ENCODE peak calls at places on chromosomes 2 and 18, in six cellular contexts. U is sigmoid colon, Q is prostate gland, V is GM13977, L is AG04449, D is tibial nerve. W is an unnamed sample.

GRCh38 chr18:79626905-79627749 is 52.5 kb upstream of the CTDP1 start:
- DNase-seq in Q (no peak), L (no peak), U (peak; percentile 53), V (no peak), D (no peak), W (no peak)

GRCh38 chr2:111066062-111066593 is 54.6 kb upstream of the BCL2L11 start:
- DNase-seq in Q (no peak), V (no peak), U (no peak), L (no peak), D (no peak), W (no peak)

GRCh38 chr2:25279091-25279651 is 62.6 kb downstream of the DNMT3A start:
- DNase-seq in U (peak; percentile 89), D (peak; percentile 61), Q (peak; percentile 82), V (peak; percentile 87), L (no peak), W (no peak)

GRCh38 chr2:199404841-199405240 is 52.9 kb downstream of the SATB2 start:
- DNase-seq in V (no peak), L (peak; percentile 33), D (no peak), U (no peak), Q (no peak), W (no peak)

GRCh38 chr18:79166702-79167101 is 97.5 kb downstream of the ATP9B start:
- DNase-seq in L (no peak), V (no peak), Q (no peak), U (no peak), D (no peak), W (no peak)

GRCh38 chr2:239396881-239397681 is 3.7 kb downstream of the HDAC4 start:
- DNase-seq in V (no peak), U (peak; percentile 95), D (no peak), Q (peak; percentile 94), L (no peak), W (no peak)

GRCh38 chr2:240818543-240819403 is 1.2 kb downstream of the KIF1A start:
- DNase-seq in L (no peak), U (no peak), Q (no peak), D (no peak), V (no peak), W (no peak)

GRCh38 chr2:108222261-108222660 is 17.5 kb upstream of the SULT1C3 start:
- DNase-seq in D (no peak), L (no peak), U (no peak), Q (no peak), V (no peak), W (no peak)

GRCh38 chr2:199458017-199458805 is 472 bp upstream of the SATB2 start:
- DNase-seq in U (peak; percentile 69), Q (no peak), V (peak; percentile 56), L (no peak), D (no peak), W (no peak)

DNA sequence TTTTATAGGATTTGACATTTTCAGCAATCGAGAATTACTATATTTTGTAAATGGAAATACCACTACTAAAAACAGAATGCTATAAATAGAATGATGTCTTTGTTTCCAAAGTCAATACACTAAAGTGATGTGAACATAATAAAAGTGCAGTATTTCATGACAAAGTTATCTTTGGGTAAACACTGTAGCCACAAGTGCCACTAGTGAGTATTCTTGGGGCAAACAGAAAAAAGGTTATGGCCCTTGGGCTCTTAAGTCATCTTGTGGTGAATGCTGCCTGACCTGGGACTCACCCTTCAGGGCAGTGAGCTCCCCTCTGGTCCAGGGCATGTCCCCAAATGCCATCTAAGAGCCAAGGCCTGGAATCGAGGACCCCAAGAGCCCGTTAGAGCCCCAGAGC is 99.2 kb upstream of the KYNU start:
- DNase-seq in L (no peak), U (no peak), D (no peak), Q (no peak), V (no peak), W (no peak)
- TF ChIP-seq CTCF in L (no peak), U (no peak), D (no peak), Q (no peak), V (no peak), W (no peak)

DNA sequence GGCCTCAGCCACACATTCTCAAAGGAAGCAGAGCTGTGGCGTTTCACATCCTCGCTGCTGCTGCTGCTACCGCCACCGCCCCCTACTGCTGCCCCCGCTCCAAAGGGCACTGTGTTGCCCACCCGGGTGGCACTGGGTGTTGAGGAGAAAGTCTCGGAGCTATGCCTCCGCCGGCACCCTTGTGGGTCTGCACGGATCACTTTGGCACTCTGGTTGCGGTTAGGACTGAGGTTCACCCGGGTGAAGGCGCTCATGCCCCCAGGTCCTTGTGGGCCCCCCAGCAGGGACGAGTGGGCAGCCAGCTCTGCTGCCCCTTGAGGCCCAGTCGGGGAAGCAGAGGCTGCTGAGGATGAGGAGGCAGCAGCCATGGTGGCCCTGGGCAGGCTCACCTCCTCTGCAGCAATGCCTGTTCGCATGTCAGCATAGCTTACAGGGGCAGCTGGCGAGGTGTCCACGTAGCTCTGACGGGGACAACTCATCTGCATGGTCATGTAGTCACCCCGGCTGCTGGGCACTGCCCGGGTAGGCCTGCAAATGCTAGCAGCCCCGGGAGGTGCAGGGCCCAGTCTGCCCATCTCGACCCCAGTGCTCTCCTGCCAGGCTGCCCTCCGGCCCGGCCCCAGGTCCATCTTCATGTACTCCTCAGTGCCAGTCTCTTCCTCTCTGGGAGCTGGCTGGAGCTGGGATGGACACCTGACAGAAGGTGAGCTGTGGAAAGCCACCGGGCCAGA is 4.2 kb downstream of the IRS1 start:
- DNase-seq in L (no peak), U (peak; percentile 77), Q (peak; percentile 35), V (no peak), D (no peak), W (no peak)
- TF ChIP-seq CTCF in L (peak; percentile 10), U (peak; percentile 34), Q (no peak), V (no peak), D (peak; percentile 27), W (no peak)

GRCh38 chr18:11393486-11393885 is 215.9 kb upstream of the SLC35G4 start:
- DNase-seq in U (no peak), L (no peak), D (no peak), V (no peak), Q (no peak), W (no peak)

GRCh38 chr18:11392974-11393373 is 216.4 kb upstream of the SLC35G4 start:
- DNase-seq in Q (no peak), L (no peak), U (no peak), D (no peak), V (no peak), W (no peak)

DNA sequence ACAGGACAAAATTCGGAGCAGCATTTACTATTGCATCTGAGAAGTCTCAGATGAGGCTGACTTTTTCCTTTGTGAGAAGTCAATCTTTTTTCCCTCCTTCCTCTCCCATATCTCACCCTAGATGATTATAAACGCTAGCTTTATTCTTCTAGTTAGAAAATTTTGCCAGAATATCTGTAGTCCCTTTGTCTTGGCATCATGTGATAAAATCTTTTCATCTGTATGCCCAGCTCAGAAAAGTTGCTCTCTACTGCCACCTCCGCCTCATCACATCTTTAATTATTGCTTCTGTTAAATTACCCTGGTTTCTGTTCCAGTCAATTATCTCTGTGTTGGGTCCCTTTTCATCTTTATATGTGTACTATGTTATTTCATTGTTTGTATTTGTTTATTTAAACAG is 210.8 kb upstream of the SLC35G4 start:
- DNase-seq in V (no peak), Q (no peak), U (no peak), D (no peak), L (no peak), W (no peak)
- TF ChIP-seq CTCF in V (no peak), Q (no peak), U (no peak), D (no peak), L (no peak), W (no peak)

GRCh38 chr18:62198259-62198658 is 11.2 kb downstream of the RELCH start:
- DNase-seq in D (no peak), L (no peak), V (no peak), U (no peak), Q (no peak), W (no peak)
- TF ChIP-seq CTCF in D (no peak), L (no peak), V (no peak), U (no peak), Q (no peak), W (no peak)

GRCh38 chr2:44348385-44348784 is 12.9 kb downstream of the PREPL start:
- DNase-seq in Q (no peak), V (no peak), L (no peak), U (no peak), D (no peak), W (no peak)

GRCh38 chr2:44342854-44343253 is 18.4 kb downstream of the PREPL start:
- DNase-seq in U (no peak), V (no peak), D (no peak), Q (no peak), L (no peak), W (no peak)
- TF ChIP-seq CTCF in U (no peak), V (peak; percentile 38), D (peak; percentile 15), Q (peak; percentile 47), L (peak; percentile 6), W (peak; percentile 23)

GRCh38 chr2:162582357-162582798 is 238.4 kb downstream of the GCA start:
- DNase-seq in Q (no peak), V (no peak), U (no peak), L (no peak), D (no peak), W (no peak)
- TF ChIP-seq CTCF in Q (no peak), V (no peak), U (no peak), L (no peak), D (no peak), W (no peak)

DNA sequence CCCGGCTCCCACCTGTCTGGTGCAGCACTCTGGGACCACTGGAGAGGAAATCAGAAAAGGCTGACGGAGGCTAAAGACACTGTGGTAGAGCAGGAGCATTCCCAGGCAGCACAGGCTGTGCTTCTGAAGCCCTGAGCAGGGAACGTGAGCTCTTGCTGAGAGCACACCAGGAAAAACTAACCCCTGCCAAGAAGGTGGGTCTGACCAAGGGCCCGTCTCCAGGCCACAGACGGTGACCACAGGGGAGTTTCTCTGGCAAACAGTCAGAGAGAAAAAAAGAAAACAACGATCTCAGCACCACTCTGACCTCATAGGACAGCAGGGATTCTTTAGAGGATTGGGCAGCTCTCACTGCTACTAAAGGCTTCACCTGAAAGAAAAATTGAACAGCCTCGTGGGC is 201.4 kb downstream of the AFF3 start:
- DNase-seq in U (no peak), D (peak; percentile 20), V (no peak), Q (no peak), L (no peak), W (no peak)
- TF ChIP-seq CTCF in U (no peak), D (no peak), V (no peak), Q (no peak), L (no peak), W (no peak)

W was measured in natural killer cell.